ENCODE peak calls at places on chromosomes 1 and 21, in eight cellular contexts. K is fibroblast of lung, H is cardiac muscle cell, J is endodermal cell, R is AG04450, B is DND-41, V is sigmoid colon, I is PC-9. N is an unnamed sample.
A peak's percentile ranks its signal among the peaks of the same experiment; 100 is the strongest.

GRCh38 chr1:150268706-150269403 is at the start of gene APH1A:
- DNase-seq in K (peak; percentile 98), H (peak; percentile 98), J (peak; percentile 99), R (peak; percentile 91), B (peak; percentile 97), V (peak; percentile 99), I (peak; percentile 92), N (peak; percentile 96)

GRCh38 chr21:20388400-20388799 is 609.8 kb upstream of the NCAM2 start:
- DNase-seq in K (no peak), H (no peak), J (no peak), R (no peak), B (no peak), V (no peak), I (no peak), N (no peak)

GRCh38 chr1:30185809-30186208 is 537.6 kb downstream of the MATN1 start:
- DNase-seq in K (no peak), H (no peak), J (peak; percentile 44), R (no peak), B (no peak), V (no peak), I (no peak), N (no peak)

GRCh38 chr1:1540817-1541628 is 599 bp upstream of the TMEM240 start:
- DNase-seq in K (no peak), H (no peak), J (no peak), R (no peak), B (no peak), V (no peak), I (no peak), N (no peak)

GRCh38 chr1:245558069-245558468 is 403.3 kb downstream of the KIF26B start:
- DNase-seq in K (no peak), H (no peak), J (no peak), R (no peak), B (no peak), V (no peak), I (no peak), N (no peak)

GRCh38 chr1:44049839-44050238 is 18.6 kb upstream of the SLC6A9 start:
- DNase-seq in K (peak; percentile 96), H (no peak), J (no peak), R (peak; percentile 82), B (no peak), V (no peak), I (peak; percentile 30), N (no peak)

GRCh38 chr21:41677671-41678015 is 89.2 kb downstream of the RIPK4 start:
- DNase-seq in K (peak; percentile 60), H (no peak), J (peak; percentile 35), R (no peak), B (no peak), V (no peak), I (peak; percentile 38), N (no peak)

GRCh38 chr1:202671388-202671787 is 38.9 kb downstream of the SYT2 start:
- DNase-seq in K (no peak), H (no peak), J (no peak), R (no peak), B (no peak), V (no peak), I (peak; percentile 73), N (no peak)

GRCh38 chr1:110208916-110209650 is 1.0 kb upstream of the KCNC4 start:
- DNase-seq in K (no peak), H (no peak), J (peak; percentile 66), R (no peak), B (no peak), V (no peak), I (no peak), N (no peak)

GRCh38 chr1:33456302-33456886 is 16.1 kb upstream of the ZSCAN20 start:
- DNase-seq in K (peak; percentile 29), H (no peak), J (no peak), R (no peak), B (no peak), V (no peak), I (no peak), N (peak; percentile 38)

GRCh38 chr1:94120591-94120901 is 402 bp downstream of the ABCA4 start:
- DNase-seq in K (no peak), H (no peak), J (peak; percentile 54), R (no peak), B (no peak), V (no peak), I (no peak), N (no peak)

GRCh38 chr1:154896811-154897286 is 26.8 kb upstream of the KCNN3 start:
- DNase-seq in K (no peak), H (no peak), J (peak; percentile 30), R (no peak), B (no peak), V (no peak), I (no peak), N (no peak)

GRCh38 chr1:228007801-228008341 is 1.1 kb downstream of the WNT3A start:
- DNase-seq in K (no peak), H (no peak), J (peak; percentile 55), R (no peak), B (no peak), V (peak; percentile 29), I (no peak), N (no peak)
- H3K27me3 ChIP-seq in K (peaks cover 37% of the 10 kb centered on the region), H (peaks cover 96% of the 10 kb centered on the region), J (peaks cover 95% of the 10 kb centered on the region), R (peaks cover 64% of the 10 kb centered on the region), B (no peaks in the 10 kb centered on the region), V (peaks cover 62% of the 10 kb centered on the region), I (peaks cover 24% of the 10 kb centered on the region), N (peaks cover 98% of the 10 kb centered on the region)

GRCh38 chr21:28899220-28899619 is 93.5 kb downstream of the LTN1 start:
- DNase-seq in K (no peak), H (no peak), J (no peak), R (no peak), B (no peak), V (no peak), I (no peak), N (no peak)
- H3K4me3 ChIP-seq in K (no peak overlapping the region), H (no peak overlapping the region), J (no peak overlapping the region), R (no peak overlapping the region), B (no peak overlapping the region), V (no peak overlapping the region), I (no peak overlapping the region), N (no peak overlapping the region)

GRCh38 chr1:49842596-49842995 is 181.2 kb downstream of the AGBL4 start:
- DNase-seq in K (no peak), H (no peak), J (no peak), R (no peak), B (no peak), V (no peak), I (no peak), N (no peak)

GRCh38 chr1:49841767-49842166 is 182.0 kb downstream of the AGBL4 start:
- DNase-seq in K (no peak), H (no peak), J (no peak), R (no peak), B (no peak), V (peak; percentile 40), I (no peak), N (no peak)
- H3K9me3 ChIP-seq in K (no peaks in the 10 kb centered on the region), H (no peaks in the 10 kb centered on the region), J (peaks cover 78% of the 10 kb centered on the region), R (peaks cover 45% of the 10 kb centered on the region), B (peaks cover 13% of the 10 kb centered on the region), V (peaks cover 15% of the 10 kb centered on the region), I (no peaks in the 10 kb centered on the region), N (peaks cover 58% of the 10 kb centered on the region)

GRCh38 chr1:50335036-50335435 is 88.2 kb downstream of the DMRTA2 start:
- DNase-seq in K (no peak), H (no peak), J (no peak), R (no peak), B (no peak), V (no peak), I (no peak), N (no peak)
- H3K27me3 ChIP-seq in K (no peaks in the 10 kb centered on the region), H (peaks cover 45% of the 10 kb centered on the region), J (peaks cover 72% of the 10 kb centered on the region), R (peaks cover 17% of the 10 kb centered on the region), B (no peaks in the 10 kb centered on the region), V (peaks cover 22% of the 10 kb centered on the region), I (peaks cover 54% of the 10 kb centered on the region), N (peaks cover 70% of the 10 kb centered on the region)

GRCh38 chr1:48223372-48224081 is 1.0 kb downstream of the SLC5A9 start:
- DNase-seq in K (no peak), H (no peak), J (no peak), R (no peak), B (no peak), V (no peak), I (no peak), N (no peak)

GRCh38 chr1:48228156-48228555 is 5.6 kb downstream of the SLC5A9 start:
- DNase-seq in K (no peak), H (peak; percentile 14), J (peak; percentile 93), R (no peak), B (no peak), V (no peak), I (no peak), N (no peak)

GRCh38 chr1:48225579-48225978 is 3.1 kb downstream of the SLC5A9 start:
- DNase-seq in K (no peak), H (no peak), J (no peak), R (no peak), B (no peak), V (no peak), I (no peak), N (no peak)

GRCh38 chr1:48229309-48229708 is 6.8 kb downstream of the SLC5A9 start:
- DNase-seq in K (no peak), H (no peak), J (no peak), R (no peak), B (no peak), V (no peak), I (no peak), N (no peak)

DNA sequence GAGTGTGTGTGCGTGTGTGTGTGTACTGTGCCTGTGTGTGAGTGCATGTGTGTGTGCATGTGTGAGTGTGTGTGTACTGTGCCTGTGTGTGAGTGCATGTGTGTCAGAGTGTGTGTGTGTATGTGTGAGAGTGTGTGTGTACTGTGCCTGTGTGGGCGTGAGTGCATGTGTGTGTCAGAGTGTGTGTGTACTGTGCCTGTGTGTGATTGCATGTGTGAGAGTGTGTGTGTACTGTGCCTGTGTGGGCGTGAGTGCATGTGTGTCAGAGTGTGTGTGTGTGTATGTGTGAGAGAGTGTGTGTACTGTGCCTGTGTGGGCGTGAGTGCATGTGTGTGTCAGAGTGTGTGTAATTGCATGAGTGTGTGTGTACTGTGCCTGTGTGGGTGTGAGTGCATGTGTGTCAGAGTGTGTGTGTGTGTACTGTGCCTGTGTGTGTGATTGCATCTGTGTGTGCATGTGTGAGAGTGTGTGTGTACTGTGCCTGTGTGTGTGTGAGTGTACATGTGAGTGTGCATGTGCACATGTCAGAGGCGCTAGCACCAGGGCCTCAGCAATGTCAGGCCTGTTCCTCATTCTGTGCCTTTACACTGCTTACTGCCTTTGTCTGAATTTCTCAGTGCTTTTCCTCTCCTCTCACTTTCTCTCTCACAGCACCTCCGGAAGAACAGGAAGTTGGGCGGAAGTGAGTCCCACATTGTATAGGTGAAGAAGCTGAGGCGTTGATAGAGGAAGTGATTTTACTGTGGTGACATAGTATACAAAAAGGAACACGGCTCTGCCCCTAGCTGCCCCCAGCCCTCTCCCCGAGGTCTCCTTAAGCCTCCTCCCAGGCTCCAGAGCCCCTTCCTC is 4.9 kb downstream of the SLC5A9 start:
- DNase-seq in K (no peak), H (no peak), J (no peak), R (no peak), B (peak; percentile 15), V (no peak), I (no peak), N (no peak)
- H3K4me3 ChIP-seq in K (no peak overlapping the region), H (no peak overlapping the region), J (no peak overlapping the region), R (no peak overlapping the region), B (no peak overlapping the region), V (no peak overlapping the region), I (no peak overlapping the region), N (no peak overlapping the region)